ENCODE peak calls at places on chromosomes 6 and 20, in six cellular contexts. W is GM04503; U is activated CD8-positive, alpha-beta memory T cell treated with anti-CD3 and anti-CD28 coated beads for 4 hours; X is RWPE2; G is activated B cell treated with CpG ODN at 0.5 μM for 24 hours; Z is stimulated activated CD4-positive, alpha-beta T cell treated with anti-CD3 and anti-CD28 coated beads, Interleukin-1b, Interleukin-23, amount 100 ng/mL, for 24 hours. C is an unnamed sample.

GRCh38 chr6:87382861-87383260 is 24.9 kb upstream of the CFAP206 start:
- DNase-seq in W (no peak), U (no peak), X (no peak), G (no peak), Z (no peak), C (no peak)

GRCh38 chr20:5342031-5342430 is 25.3 kb upstream of the PROKR2 start:
- DNase-seq in W (no peak), U (no peak), X (no peak), G (no peak), Z (no peak), C (no peak)

GRCh38 chr6:132511836-132512230 is 1.1 kb downstream of the STX7 start:
- DNase-seq in W (no peak), U (no peak), X (no peak), G (no peak), Z (no peak), C (no peak)

GRCh38 chr20:11108102-11108842 is 434.5 kb upstream of the JAG1 start:
- DNase-seq in W (no peak), U (no peak), X (no peak), G (no peak), Z (no peak), C (peak; percentile 19)

GRCh38 chr6:971981-972640 is 279.2 kb upstream of the EXOC2 start:
- DNase-seq in W (peak; percentile 75), U (no peak), X (no peak), G (no peak), Z (no peak), C (no peak)

GRCh38 chr6:169591616-169592015 is 110.2 kb downstream of the WDR27 start:
- DNase-seq in W (no peak), U (no peak), X (no peak), G (no peak), Z (no peak), C (no peak)

GRCh38 chr6:23414204-23414501 is 711.9 kb upstream of the NRSN1 start:
- DNase-seq in W (no peak), U (no peak), X (no peak), G (no peak), Z (no peak), C (no peak)

GRCh38 chr6:70669133-70669532 is 1.4 kb downstream of the SMAP1 start:
- DNase-seq in W (no peak), U (no peak), X (no peak), G (no peak), Z (no peak), C (no peak)

GRCh38 chr20:62292115-62292514 is 10.7 kb upstream of the ADRM1 start:
- DNase-seq in W (no peak), U (no peak), X (no peak), G (no peak), Z (no peak), C (no peak)

GRCh38 chr20:25274891-25275812 is 27.3 kb downstream of the PYGB start:
- DNase-seq in W (no peak), U (no peak), X (peak; percentile 66), G (peak; percentile 12), Z (no peak), C (no peak)

GRCh38 chr6:121838842-121839241 is 403.4 kb downstream of the GJA1 start:
- DNase-seq in W (no peak), U (no peak), X (no peak), G (no peak), Z (no peak), C (no peak)

GRCh38 chr6:35691027-35691824 is 2.5 kb upstream of the FKBP5 start:
- DNase-seq in W (peak; percentile 21), U (no peak), X (no peak), G (no peak), Z (no peak), C (peak; percentile 61)

GRCh38 chr20:51769941-51770615 is 1.9 kb upstream of the ATP9A start:
- DNase-seq in W (no peak), U (no peak), X (no peak), G (no peak), Z (no peak), C (no peak)

GRCh38 chr6:167825759-167826229 is 917 bp upstream of the AFDN start:
- DNase-seq in W (no peak), U (no peak), X (peak; percentile 78), G (peak; percentile 29), Z (no peak), C (no peak)

GRCh38 chr6:72968704-72969103 is 256.6 kb downstream of the KHDC1L start:
- DNase-seq in W (no peak), U (no peak), X (no peak), G (no peak), Z (no peak), C (no peak)

GRCh38 chr20:37823276-37823980 is 79.5 kb upstream of the VSTM2L start:
- DNase-seq in W (no peak), U (no peak), X (no peak), G (no peak), Z (no peak), C (no peak)

GRCh38 chr20:15576401-15576800 is 996.8 kb downstream of the KIF16B start:
- DNase-seq in W (no peak), U (no peak), X (no peak), G (no peak), Z (no peak), C (no peak)

GRCh38 chr20:40160151-40160550 is 528.9 kb downstream of the MAFB start:
- DNase-seq in W (peak; percentile 1), U (no peak), X (no peak), G (no peak), Z (no peak), C (peak; percentile 9)

GRCh38 chr6:79512014-79512413 is 25.2 kb downstream of the LCA5 start:
- DNase-seq in W (no peak), U (no peak), X (no peak), G (no peak), Z (no peak), C (no peak)

GRCh38 chr6:144340541-144341371 is 55.6 kb downstream of the UTRN start:
- DNase-seq in W (no peak), U (no peak), X (no peak), G (no peak), Z (no peak), C (no peak)

GRCh38 chr6:31979238-31979898 is 2.5 kb upstream of the C4A start:
- DNase-seq in W (no peak), U (no peak), X (no peak), G (no peak), Z (no peak), C (no peak)

GRCh38 chr6:39984051-39984450 is 49.8 kb upstream of the MOCS1 start:
- DNase-seq in W (no peak), U (no peak), X (no peak), G (no peak), Z (no peak), C (no peak)

GRCh38 chr6:161257778-161258457 is 15.9 kb downstream of the AGPAT4 start:
- DNase-seq in W (peak; percentile 72), U (no peak), X (no peak), G (no peak), Z (no peak), C (no peak)

GRCh38 chr20:41394931-41395668 is 28.5 kb upstream of the EMILIN3 start:
- DNase-seq in W (no peak), U (no peak), X (no peak), G (no peak), Z (no peak), C (no peak)

GRCh38 chr20:50642288-50642803 is 49.0 kb downstream of the RIPOR3 start:
- DNase-seq in W (no peak), U (no peak), X (no peak), G (no peak), Z (no peak), C (no peak)

C was measured in hippocampal formation.